ENCODE peak calls at places on chromosome 1, in four cellular contexts. One of them, this sample, is unnamed.

GRCh38 chr1:39672551-39672947 is 642 bp upstream of the NT5C1A start:
- DNase-seq in tibial nerve: no peak
- DNase-seq in H54: no peak
- DNase-seq in body of pancreas: no peak
- DNase-seq in this sample: peak

GRCh38 chr1:244801246-244801645 is 34.2 kb upstream of the COX20 start:
- DNase-seq in tibial nerve: no peak
- DNase-seq in H54: no peak
- DNase-seq in body of pancreas: peak
- DNase-seq in this sample: peak

GRCh38 chr1:168550971-168551370 is 7.2 kb upstream of the XCL2 start:
- DNase-seq in tibial nerve: no peak
- DNase-seq in H54: no peak
- DNase-seq in body of pancreas: no peak
- DNase-seq in this sample: no peak

GRCh38 chr1:147084273-147085096 is 87.8 kb downstream of the PRKAB2 start:
- DNase-seq in tibial nerve: peak
- DNase-seq in H54: peak
- DNase-seq in body of pancreas: peak
- DNase-seq in this sample: peak

GRCh38 chr1:114779722-114780121 is 763 bp downstream of the SIKE1 start:
- DNase-seq in tibial nerve: no peak
- DNase-seq in H54: no peak
- DNase-seq in body of pancreas: no peak
- DNase-seq in this sample: peak

GRCh38 chr1:952603-953002 is 6.5 kb downstream of the NOC2L start:
- DNase-seq in tibial nerve: no peak
- DNase-seq in H54: no peak
- DNase-seq in body of pancreas: no peak
- DNase-seq in this sample: no peak

GRCh38 chr1:15714438-15715136 is 21.5 kb upstream of the SLC25A34 start:
- DNase-seq in tibial nerve: no peak
- DNase-seq in H54: no peak
- DNase-seq in body of pancreas: no peak
- DNase-seq in this sample: no peak

GRCh38 chr1:201845331-201846083 is 16.6 kb downstream of the IPO9 start:
- DNase-seq in tibial nerve: no peak
- DNase-seq in H54: peak
- DNase-seq in body of pancreas: no peak
- DNase-seq in this sample: no peak

GRCh38 chr1:33300673-33301072 is 20.2 kb downstream of the A3GALT2 start:
- DNase-seq in tibial nerve: peak
- DNase-seq in H54: no peak
- DNase-seq in body of pancreas: no peak
- DNase-seq in this sample: peak

GRCh38 chr1:1337793-1338147 is 6.7 kb downstream of the TAS1R3 start:
- DNase-seq in tibial nerve: no peak
- DNase-seq in H54: no peak
- DNase-seq in body of pancreas: no peak
- DNase-seq in this sample: peak

GRCh38 chr1:116454940-116455339 is 81.9 kb downstream of the ATP1A1 start:
- DNase-seq in tibial nerve: no peak
- DNase-seq in H54: no peak
- DNase-seq in body of pancreas: no peak
- DNase-seq in this sample: no peak

GRCh38 chr1:185073725-185074124 is 28.4 kb downstream of the RNF2 start:
- DNase-seq in tibial nerve: no peak
- DNase-seq in H54: no peak
- DNase-seq in body of pancreas: no peak
- DNase-seq in this sample: no peak

GRCh38 chr1:55827350-55827749 is 612.2 kb upstream of the USP24 start:
- DNase-seq in tibial nerve: no peak
- DNase-seq in H54: peak
- DNase-seq in body of pancreas: no peak
- DNase-seq in this sample: no peak

GRCh38 chr1:26826261-26827201 is at the start of gene ZDHHC18:
- DNase-seq in tibial nerve: peak
- DNase-seq in H54: peak
- DNase-seq in body of pancreas: peak
- DNase-seq in this sample: no peak
- TF ChIP-seq POLR2A in tibial nerve: no peak
- TF ChIP-seq POLR2A in H54: peak
- TF ChIP-seq POLR2A in body of pancreas: no peak
- TF ChIP-seq POLR2A in this sample: no peak

GRCh38 chr1:14372526-14372925 is 226.0 kb upstream of the KAZN start:
- DNase-seq in tibial nerve: no peak
- DNase-seq in H54: no peak
- DNase-seq in body of pancreas: no peak
- DNase-seq in this sample: no peak
- TF ChIP-seq POLR2A in tibial nerve: no peak
- TF ChIP-seq POLR2A in H54: no peak
- TF ChIP-seq POLR2A in body of pancreas: no peak
- TF ChIP-seq POLR2A in this sample: no peak

DNA sequence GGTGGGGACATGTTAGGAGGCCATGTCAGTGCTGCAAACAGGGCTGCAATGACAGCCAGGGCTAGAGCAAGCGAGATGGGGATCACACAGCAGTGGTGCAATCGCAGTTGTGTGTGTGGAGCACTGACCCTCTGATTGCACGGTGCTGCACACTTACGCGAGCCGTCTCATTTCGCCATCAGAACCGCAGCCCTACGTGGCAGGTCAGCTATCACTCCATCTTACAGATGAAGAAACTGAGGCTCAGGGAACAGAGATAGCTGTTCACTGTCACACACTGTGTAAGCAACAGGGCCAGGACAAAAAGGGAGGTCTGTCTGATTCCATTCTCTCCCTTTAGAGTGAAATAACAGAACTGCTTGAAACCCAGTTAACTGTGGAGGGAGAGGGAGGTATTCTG is 104.8 kb upstream of the SLC45A1 start:
- DNase-seq in tibial nerve: no peak
- DNase-seq in H54: no peak
- DNase-seq in body of pancreas: no peak
- DNase-seq in this sample: no peak
- TF ChIP-seq POLR2A in tibial nerve: no peak
- TF ChIP-seq POLR2A in H54: no peak
- TF ChIP-seq POLR2A in body of pancreas: no peak
- TF ChIP-seq POLR2A in this sample: no peak

GRCh38 chr1:213051127-213051880 is at the start of gene RPS6KC1:
- DNase-seq in tibial nerve: peak
- DNase-seq in H54: peak
- DNase-seq in body of pancreas: peak
- DNase-seq in this sample: peak
- TF ChIP-seq POLR2A in tibial nerve: no peak
- TF ChIP-seq POLR2A in H54: peak
- TF ChIP-seq POLR2A in body of pancreas: no peak
- TF ChIP-seq POLR2A in this sample: peak

GRCh38 chr1:215083408-215083961 is 948 bp downstream of the KCNK2 start:
- DNase-seq in tibial nerve: peak
- DNase-seq in H54: no peak
- DNase-seq in body of pancreas: no peak
- DNase-seq in this sample: no peak
- TF ChIP-seq POLR2A in tibial nerve: peak
- TF ChIP-seq POLR2A in H54: no peak
- TF ChIP-seq POLR2A in body of pancreas: no peak
- TF ChIP-seq POLR2A in this sample: no peak

GRCh38 chr1:160705176-160705745 is 6.4 kb downstream of the CD48 start:
- DNase-seq in tibial nerve: no peak
- DNase-seq in H54: no peak
- DNase-seq in body of pancreas: no peak
- DNase-seq in this sample: no peak
- TF ChIP-seq POLR2A in tibial nerve: no peak
- TF ChIP-seq POLR2A in H54: no peak
- TF ChIP-seq POLR2A in body of pancreas: no peak
- TF ChIP-seq POLR2A in this sample: no peak

GRCh38 chr1:234217316-234217840 is 155.9 kb upstream of the COA6 start:
- DNase-seq in tibial nerve: no peak
- DNase-seq in H54: no peak
- DNase-seq in body of pancreas: no peak
- DNase-seq in this sample: no peak

GRCh38 chr1:234219711-234220110 is 153.5 kb upstream of the COA6 start:
- DNase-seq in tibial nerve: no peak
- DNase-seq in H54: no peak
- DNase-seq in body of pancreas: no peak
- DNase-seq in this sample: no peak

GRCh38 chr1:234218078-234218477 is 155.2 kb upstream of the COA6 start:
- DNase-seq in tibial nerve: no peak
- DNase-seq in H54: no peak
- DNase-seq in body of pancreas: no peak
- DNase-seq in this sample: no peak

GRCh38 chr1:234222561-234223280 is 150.5 kb upstream of the COA6 start:
- DNase-seq in tibial nerve: no peak
- DNase-seq in H54: peak
- DNase-seq in body of pancreas: no peak
- DNase-seq in this sample: no peak

DNA sequence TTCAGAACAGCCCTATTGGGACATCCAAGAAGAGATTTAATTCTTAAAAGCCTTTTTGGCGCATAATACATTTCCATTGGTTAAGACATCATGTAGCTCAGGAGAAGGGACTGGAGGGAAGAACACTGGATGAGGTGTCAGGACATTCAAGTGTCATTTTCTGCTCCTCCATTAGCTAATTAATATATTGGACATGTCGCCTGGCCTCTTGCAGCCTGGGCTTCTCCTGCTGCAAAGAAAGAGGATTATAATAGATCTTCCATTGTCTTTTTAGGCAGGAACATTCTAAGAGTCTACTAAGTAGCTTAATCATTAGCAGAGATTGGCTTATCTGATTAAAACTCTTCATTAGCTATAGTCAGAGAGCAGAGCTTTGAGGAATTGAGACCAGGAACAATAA is 151.7 kb upstream of the COA6 start:
- DNase-seq in tibial nerve: no peak
- DNase-seq in H54: no peak
- DNase-seq in body of pancreas: no peak
- DNase-seq in this sample: no peak
- TF ChIP-seq POLR2A in tibial nerve: no peak
- TF ChIP-seq POLR2A in H54: no peak
- TF ChIP-seq POLR2A in body of pancreas: no peak
- TF ChIP-seq POLR2A in this sample: no peak

DNA sequence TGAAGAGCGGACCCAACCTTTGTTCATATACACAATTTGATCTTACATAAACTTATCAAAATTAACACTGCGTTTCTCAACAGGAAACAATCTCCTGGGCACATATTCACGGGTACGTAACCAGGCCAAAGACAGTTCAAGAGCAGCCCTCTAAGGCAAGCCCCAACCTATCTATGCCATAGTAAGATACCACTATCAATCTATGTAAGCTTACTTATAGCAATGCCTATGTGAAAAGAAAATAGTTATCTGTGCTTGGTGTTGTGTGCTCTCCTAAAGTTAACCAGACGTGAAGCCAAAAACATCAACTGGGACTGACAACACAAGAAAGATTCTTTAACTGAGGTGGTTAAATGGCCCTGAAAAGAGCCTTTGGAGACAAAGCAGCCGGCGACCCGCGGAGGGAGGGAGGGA is 49.4 kb upstream of the BOLA1 start:
- DNase-seq in tibial nerve: no peak
- DNase-seq in H54: no peak
- DNase-seq in body of pancreas: no peak
- DNase-seq in this sample: peak
- TF ChIP-seq POLR2A in tibial nerve: no peak
- TF ChIP-seq POLR2A in H54: no peak
- TF ChIP-seq POLR2A in body of pancreas: no peak
- TF ChIP-seq POLR2A in this sample: peak

This sample was measured in erythroblast.